ENCODE peak calls at places on chromosomes 1 and 21, in four cellular contexts. O is GM12878, A is NT2/D1, G is H1. U is an unnamed sample.

GRCh38 chr1:31551206-31551605 is 25.1 kb upstream of the TINAGL1 start:
- DNase-seq in O (no peak), A (no peak), G (no peak), U (no peak)

GRCh38 chr1:203320546-203321272 is 15.4 kb downstream of the BTG2 start:
- DNase-seq in O (no peak), A (no peak), G (peak; percentile 60), U (no peak)

GRCh38 chr1:109814223-109814622 is 50.5 kb upstream of the EPS8L3 start:
- DNase-seq in O (no peak), A (no peak), G (no peak), U (no peak)

GRCh38 chr1:56446531-56447098 is 132.7 kb downstream of the PLPP3 start:
- DNase-seq in O (no peak), A (no peak), G (no peak), U (no peak)

GRCh38 chr1:62746086-62746808 is 37.7 kb upstream of the ATG4C start:
- DNase-seq in O (no peak), A (no peak), G (no peak), U (peak; percentile 54)

GRCh38 chr1:8985915-8986813 is 40.1 kb downstream of the SLC2A7 start:
- DNase-seq in O (no peak), A (no peak), G (no peak), U (no peak)

GRCh38 chr1:225817611-225818061 is 7.7 kb downstream of the EPHX1 start:
- DNase-seq in O (no peak), A (no peak), G (no peak), U (no peak)

GRCh38 chr1:203557958-203558760 is 64.2 kb downstream of the OPTC start:
- DNase-seq in O (no peak), A (no peak), G (no peak), U (no peak)

GRCh38 chr1:156118175-156118868 is 3.8 kb downstream of the LMNA start:
- DNase-seq in O (no peak), A (no peak), G (no peak), U (no peak)

GRCh38 chr1:247548092-247548491 is 842 bp upstream of the GCSAML start:
- DNase-seq in O (no peak), A (peak; percentile 36), G (no peak), U (no peak)

GRCh38 chr1:180196436-180197003 is 33.5 kb upstream of the LHX4 start:
- DNase-seq in O (no peak), A (no peak), G (no peak), U (no peak)

GRCh38 chr1:110542730-110543129 is 23.8 kb upstream of the KCNA10 start:
- DNase-seq in O (no peak), A (no peak), G (no peak), U (peak; percentile 46)

GRCh38 chr1:226414098-226414698 is 6.3 kb upstream of the PARP1 start:
- DNase-seq in O (no peak), A (no peak), G (no peak), U (no peak)

GRCh38 chr1:63328140-63328521 is 5.8 kb downstream of the FOXD3 start:
- DNase-seq in O (no peak), A (no peak), G (no peak), U (no peak)

GRCh38 chr1:224282140-224282539 is 47.8 kb downstream of the NVL start:
- DNase-seq in O (no peak), A (no peak), G (no peak), U (no peak)

GRCh38 chr1:235972316-235973090 is 92.4 kb downstream of the NID1 start:
- DNase-seq in O (no peak), A (no peak), G (no peak), U (no peak)

GRCh38 chr1:56409112-56409691 is 170.2 kb downstream of the PLPP3 start:
- DNase-seq in O (no peak), A (no peak), G (peak; percentile 79), U (peak; percentile 55)

GRCh38 chr21:37073417-37074194 is 552 bp downstream of the TTC3 start:
- DNase-seq in O (no peak), A (no peak), G (peak; percentile 56), U (peak; percentile 35)

GRCh38 chr1:110870721-110871388 is 2.1 kb upstream of the CD53 start:
- DNase-seq in O (no peak), A (no peak), G (no peak), U (no peak)

GRCh38 chr1:241612533-241613505 is 27.4 kb downstream of the CHML start:
- DNase-seq in O (no peak), A (no peak), G (no peak), U (no peak)

GRCh38 chr1:67077593-67077992 is 23.6 kb upstream of the SLC35D1 start:
- DNase-seq in O (no peak), A (no peak), G (no peak), U (no peak)

GRCh38 chr1:42003433-42003832 is 84.7 kb upstream of the HIVEP3 start:
- DNase-seq in O (no peak), A (no peak), G (no peak), U (no peak)

GRCh38 chr1:224014328-224014649 is 99.6 kb upstream of the FBXO28 start:
- DNase-seq in O (no peak), A (no peak), G (no peak), U (no peak)

GRCh38 chr1:177858222-177858894 is 111.5 kb downstream of the SEC16B start:
- DNase-seq in O (no peak), A (no peak), G (no peak), U (no peak)

GRCh38 chr1:246198141-246198820 is 308.8 kb downstream of the SMYD3 start:
- DNase-seq in O (no peak), A (no peak), G (no peak), U (no peak)

GRCh38 chr1:28249013-28249870 is 10.1 kb upstream of the SESN2 start:
- DNase-seq in O (no peak), A (no peak), G (no peak), U (peak; percentile 40)

GRCh38 chr1:48495166-48495565 is 23.2 kb upstream of the SPATA6 start:
- DNase-seq in O (no peak), A (no peak), G (no peak), U (no peak)

GRCh38 chr1:99334991-99335390 is 70.7 kb downstream of the PLPPR4 start:
- DNase-seq in O (no peak), A (no peak), G (no peak), U (no peak)

GRCh38 chr1:152580433-152580832 is at the start of gene LCE3D:
- DNase-seq in O (no peak), A (no peak), G (no peak), U (no peak)

GRCh38 chr1:152582647-152583046 is 2.3 kb upstream of the LCE3D start:
- DNase-seq in O (no peak), A (no peak), G (no peak), U (no peak)

DNA sequence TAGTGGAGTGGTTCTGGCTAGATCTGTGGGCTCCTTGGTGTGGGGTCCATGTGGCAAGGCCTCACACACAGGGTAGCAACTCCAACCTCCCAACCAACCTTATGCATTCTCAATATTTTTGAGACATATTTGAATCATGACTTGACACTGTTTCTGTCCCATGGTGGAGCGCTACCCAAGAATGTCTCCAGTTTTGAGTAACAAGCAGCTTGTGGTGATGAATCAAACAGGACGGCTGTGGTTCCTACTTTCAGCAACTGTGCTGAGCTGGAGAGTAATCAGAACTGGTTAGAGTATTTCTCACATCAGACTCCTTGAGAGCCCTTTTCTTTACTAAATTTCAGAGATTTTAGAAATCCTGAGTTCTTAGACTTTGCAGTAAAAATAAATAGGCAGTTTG is 3.1 kb downstream of the LCE3D start:
- DNase-seq in O (peak; percentile 19), A (no peak), G (no peak), U (no peak)
- TF ChIP-seq SUZ12 in O (no peak), A (no peak), G (no peak), U (no peak)

GRCh38 chr1:219987325-219987724 is 59.0 kb upstream of the SLC30A10 start:
- DNase-seq in O (no peak), A (no peak), G (no peak), U (no peak)

GRCh38 chr1:219990782-219991510 is 55.4 kb downstream of the EPRS1 start:
- DNase-seq in O (no peak), A (peak; percentile 13), G (no peak), U (peak; percentile 15)

GRCh38 chr1:219988818-219989217 is 57.5 kb downstream of the EPRS1 start:
- DNase-seq in O (no peak), A (no peak), G (no peak), U (no peak)

GRCh38 chr1:219991511-219991810 is 54.8 kb downstream of the EPRS1 start:
- DNase-seq in O (no peak), A (no peak), G (no peak), U (no peak)

GRCh38 chr1:219988387-219988786 is 57.9 kb downstream of the EPRS1 start:
- DNase-seq in O (peak; percentile 32), A (no peak), G (no peak), U (no peak)
- TF ChIP-seq SUZ12 in O (no peak), A (no peak), G (no peak), U (no peak)

GRCh38 chr21:42939581-42940413 is 14.4 kb upstream of the ERVH48-1 start:
- DNase-seq in O (no peak), A (no peak), G (no peak), U (no peak)
- TF ChIP-seq SUZ12 in O (no peak), A (no peak), G (no peak), U (no peak)

DNA sequence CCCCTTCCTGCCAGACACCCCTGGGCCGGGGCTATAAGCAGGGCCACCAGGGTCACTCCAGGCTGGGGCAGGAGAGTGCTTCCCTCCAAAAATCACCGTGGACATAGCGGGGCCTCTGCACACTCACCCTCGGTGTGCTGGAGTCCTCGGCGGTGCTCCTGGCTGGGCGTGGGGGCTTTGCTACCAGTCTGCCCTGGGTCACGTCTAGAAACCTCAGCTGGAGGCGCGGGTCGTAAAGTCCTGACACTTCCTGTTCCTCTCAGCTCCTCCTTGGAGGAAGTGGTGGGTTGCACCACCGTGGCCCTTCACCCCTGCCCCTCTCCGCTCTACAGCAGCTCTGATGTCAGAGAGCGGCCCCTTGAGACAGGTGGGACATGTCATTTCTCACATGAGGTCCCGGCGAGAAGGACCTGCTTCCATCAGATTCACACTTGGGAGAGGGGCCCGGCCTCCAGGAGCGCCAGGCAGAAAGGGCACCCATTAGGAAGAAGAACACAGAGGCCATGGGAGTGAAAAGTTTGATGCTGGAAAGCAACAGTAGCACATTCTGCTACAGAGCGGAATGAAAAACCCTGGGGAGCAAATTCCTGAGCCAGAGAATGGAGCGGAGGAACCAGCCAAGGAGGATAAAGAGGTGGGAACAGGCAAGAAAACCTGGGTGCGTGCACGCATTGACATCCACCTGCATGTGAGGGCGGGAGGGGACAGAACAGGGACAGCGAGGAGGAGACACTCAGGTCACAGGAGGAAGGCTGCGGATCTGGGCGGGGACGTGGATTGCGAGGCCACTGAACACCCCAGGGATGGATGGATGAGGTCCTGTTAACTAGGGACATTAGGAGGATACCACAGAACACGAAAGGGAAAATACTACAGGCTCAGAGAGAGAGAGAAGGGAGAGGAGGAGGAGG is at the start of gene ITGB2:
- DNase-seq in O (no peak), A (no peak), G (no peak), U (no peak)
- TF ChIP-seq SUZ12 in O (no peak), A (no peak), G (peak; percentile 66), U (no peak)

GRCh38 chr1:16164821-16165364 is 9.0 kb upstream of the EPHA2 start:
- DNase-seq in O (no peak), A (no peak), G (no peak), U (no peak)
- TF ChIP-seq SUZ12 in O (no peak), A (no peak), G (no peak), U (no peak)

U was measured in HEK293T.